ENCODE peak calls at places on chromosomes 6 and 20, in ten cellular contexts. J is endothelial cell of umbilical vein, Z is Panc1, I is body of pancreas, H is HCT116, N is brain microvascular endothelial cell, W is cardiac muscle cell, U is sigmoid colon, R is left ventricle myocardium inferior, Y is H1. E is an unnamed sample.
A peak's percentile ranks its signal among the peaks of the same experiment; 100 is the strongest.

GRCh38 chr6:134425521-134426316 is 107.8 kb upstream of the SGK1 start:
- DNase-seq in N (peak; percentile 28), R (no peak), H (no peak), Y (no peak), J (peak; percentile 70), Z (peak; percentile 63), U (no peak), W (no peak), I (no peak), E (no peak)

GRCh38 chr20:58891686-58892125 is 39.2 kb downstream of the GNAS start:
- DNase-seq in Z (no peak), R (peak; percentile 29), H (no peak), Y (no peak), J (no peak), N (no peak), I (peak; percentile 54), U (peak; percentile 70), W (peak; percentile 66), E (peak; percentile 39)

GRCh38 chr6:42264852-42265390 is 47.3 kb upstream of the MRPS10 start:
- DNase-seq in R (no peak), I (no peak), H (no peak), Z (no peak), U (peak; percentile 53), W (no peak), Y (no peak), N (no peak), J (no peak), E (no peak)

GRCh38 chr6:105459884-105460283 is 57.0 kb upstream of the PREP start:
- DNase-seq in R (no peak), H (no peak), J (peak; percentile 89), Z (no peak), I (no peak), U (no peak), Y (no peak), W (no peak), N (peak; percentile 53), E (no peak)

GRCh38 chr20:43456809-43457639 is 672 bp upstream of the SRSF6 start:
- DNase-seq in W (peak; percentile 97), H (peak; percentile 92), J (peak; percentile 92), N (peak; percentile 95), Y (peak; percentile 81), Z (no peak), R (peak; percentile 87), U (peak; percentile 97), I (peak; percentile 90), E (peak; percentile 93)

GRCh38 chr6:141587482-141588266 is 545.1 kb upstream of the GJE1 start:
- DNase-seq in Y (no peak), U (no peak), Z (no peak), W (no peak), J (no peak), I (no peak), R (no peak), H (no peak), N (peak; percentile 47), E (no peak)

GRCh38 chr6:126312013-126312665 is 27.8 kb upstream of the CENPW start:
- DNase-seq in Y (no peak), Z (no peak), W (no peak), J (peak; percentile 27), I (no peak), N (no peak), R (no peak), U (no peak), H (peak; percentile 18), E (peak; percentile 29)

GRCh38 chr6:106005013-106005412 is 81.1 kb upstream of the PRDM1 start:
- DNase-seq in U (no peak), H (no peak), Y (no peak), Z (no peak), I (no peak), N (no peak), W (no peak), R (no peak), J (no peak), E (peak; percentile 49)

GRCh38 chr20:1397710-1398109 is 4.9 kb upstream of the FKBP1A start:
- DNase-seq in H (no peak), U (no peak), Y (no peak), I (no peak), J (no peak), W (no peak), N (no peak), R (no peak), Z (no peak), E (no peak)

GRCh38 chr6:105326838-105327745 is 75.8 kb downstream of the PREP start:
- DNase-seq in J (no peak), Z (peak; percentile 66), I (no peak), W (no peak), R (no peak), U (no peak), N (peak; percentile 64), H (peak; percentile 94), Y (no peak), E (no peak)

GRCh38 chr20:23125625-23126191 is 39.6 kb upstream of the CD93 start:
- DNase-seq in I (no peak), J (no peak), W (no peak), Y (no peak), R (peak; percentile 46), H (no peak), N (peak; percentile 67), U (peak; percentile 78), Z (no peak), E (no peak)

GRCh38 chr6:151493495-151494234 is at the start of gene CCDC170:
- DNase-seq in I (no peak), W (peak; percentile 38), N (peak; percentile 22), J (peak; percentile 52), H (no peak), R (peak; percentile 53), Z (no peak), Y (peak; percentile 83), U (no peak), E (peak; percentile 58)

DNA sequence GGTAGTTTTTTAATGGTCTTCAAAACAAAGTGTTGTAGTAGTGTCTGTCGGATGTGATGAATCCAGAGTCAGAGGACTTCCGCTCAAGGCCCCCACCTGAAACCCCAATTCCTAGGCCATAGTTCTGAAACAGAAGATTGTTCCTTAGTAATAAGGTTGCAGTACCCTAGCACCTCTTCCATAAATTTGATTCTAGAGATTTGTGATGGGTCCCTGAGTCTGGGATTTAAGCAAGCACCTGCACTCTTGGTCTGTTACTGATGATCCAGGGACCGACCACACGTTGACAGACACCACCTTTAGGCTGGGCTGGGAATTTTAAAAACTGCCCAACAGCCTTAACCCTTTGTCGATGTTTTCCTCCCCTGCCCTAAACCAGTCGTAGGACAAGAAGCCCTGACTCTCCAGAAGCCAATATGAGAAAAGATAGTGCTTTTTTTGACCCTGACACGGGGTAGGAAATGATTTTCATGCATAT is 1.2 kb downstream of the KCTD20 start:
- DNase-seq in Z (no peak), Y (no peak), I (no peak), H (peak; percentile 32), N (no peak), U (no peak), J (peak; percentile 36), W (peak; percentile 44), R (no peak), E (peak; percentile 60)
- TF ChIP-seq CTCF in Z (no peak), Y (peak; percentile 42), I (no peak), H (peak; percentile 47), N (peak; percentile 50), U (no peak), J (peak; percentile 4), W (no peak), R (no peak), E (peak; percentile 56)

GRCh38 chr6:82588859-82589412 is 225.3 kb downstream of the TPBG start:
- DNase-seq in N (no peak), I (no peak), R (no peak), W (no peak), J (no peak), U (no peak), H (no peak), Y (no peak), Z (no peak), E (no peak)
- H3K27ac ChIP-seq in N (no peak overlapping the region), I (no peak overlapping the region), R (no peak overlapping the region), W (no peak overlapping the region), J (no peak overlapping the region), U (no peak overlapping the region), H (no peak overlapping the region), Y (no peak overlapping the region), Z (no peak overlapping the region), E (no peak overlapping the region)

DNA sequence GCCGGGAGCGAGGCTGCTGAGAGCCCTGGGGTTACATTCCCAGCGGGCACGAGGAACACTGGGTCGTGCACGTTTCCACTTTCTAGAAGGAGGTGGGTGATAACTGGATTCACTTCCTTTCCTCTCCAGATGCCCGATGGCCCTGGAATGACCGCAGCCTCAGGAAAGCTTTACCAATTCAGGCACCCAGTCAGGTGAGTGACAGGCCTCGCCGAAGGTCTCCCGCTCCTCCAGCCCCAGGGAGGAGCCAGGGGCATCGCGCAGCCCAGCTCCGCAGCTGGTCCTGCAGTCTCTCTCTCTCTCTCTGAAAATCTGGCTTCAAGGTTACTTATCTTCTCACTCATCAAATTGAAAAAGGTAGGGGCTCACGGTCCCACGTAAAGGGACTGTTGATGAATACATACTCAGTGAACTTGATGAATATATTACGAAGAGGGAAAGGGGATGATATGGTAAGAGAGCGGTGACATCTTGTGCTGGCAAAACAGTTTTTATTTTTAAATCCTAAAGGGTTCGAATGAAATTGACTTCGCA is 875 bp downstream of the RIPPLY2 start:
- DNase-seq in W (no peak), I (no peak), R (no peak), Y (peak; percentile 75), H (no peak), U (no peak), Z (no peak), N (no peak), J (no peak), E (peak; percentile 58)
- H3K4me3 ChIP-seq in W (peak overlapping the region; percentile 50), I (no peak overlapping the region), R (peak overlapping the region; percentile 64), Y (peak overlapping the region; percentile 39), H (no peak overlapping the region), U (peak overlapping the region; percentile 51), Z (peak overlapping the region; percentile 72), N (peak overlapping the region; percentile 60), J (no peak overlapping the region), E (peak overlapping the region; percentile 70)

DNA sequence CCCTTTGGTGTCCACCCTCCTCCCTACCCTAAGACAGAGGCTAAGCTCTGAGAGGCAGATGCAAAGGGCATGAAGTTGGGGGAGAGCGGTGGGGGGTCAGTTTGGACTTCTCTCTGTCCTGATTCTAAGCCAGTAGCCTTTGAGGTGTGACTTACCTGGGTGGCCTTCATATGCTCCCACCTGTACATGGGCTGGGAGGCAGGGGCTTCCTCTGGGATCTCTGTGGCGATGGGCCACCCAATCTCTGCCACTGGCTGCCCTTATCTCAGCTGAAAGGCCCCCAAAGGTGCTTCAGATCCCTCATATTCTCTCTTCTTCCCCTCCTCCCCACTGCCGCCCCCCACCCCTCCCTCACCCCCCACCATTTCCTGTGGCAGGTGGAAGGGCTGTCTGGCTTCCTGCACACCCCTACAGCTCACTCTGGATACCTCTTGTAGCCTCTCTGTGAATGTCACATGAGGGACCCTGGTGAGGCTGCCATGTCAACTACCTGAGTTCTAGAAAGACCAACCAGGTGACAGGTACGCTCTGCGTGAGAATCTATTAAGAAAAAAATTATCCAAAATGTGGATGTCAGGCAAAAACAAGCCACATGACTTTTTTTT is 34.0 kb downstream of the PNLDC1 start:
- DNase-seq in H (no peak), U (no peak), Y (no peak), Z (no peak), W (no peak), I (no peak), N (no peak), J (no peak), R (no peak), E (no peak)
- TF ChIP-seq CTCF in H (no peak), U (no peak), Y (no peak), Z (no peak), W (no peak), I (no peak), N (no peak), J (no peak), R (no peak), E (no peak)

E was measured in WERI-Rb-1.